ENCODE peak calls at places on chromosomes 13 and 19, in five cellular contexts. B, U, H, Y and J are unnamed samples. For H3K4me1, the result is how much of the 10 kb centered on the place peaks cover.

GRCh38 chr19:8609210-8610040 is 1.1 kb downstream of the ADAMTS10 start:
- DNase-seq in B (no peak), U (peak), H (peak), Y (peak), J (peak)

GRCh38 chr19:49987159-49987698 is 26.3 kb upstream of the SIGLEC11 start:
- DNase-seq in B (peak), U (peak), H (peak), Y (no peak), J (peak)

GRCh38 chr13:56501750-56502149 is 639.0 kb upstream of the PRR20A start:
- DNase-seq in B (no peak), U (no peak), H (no peak), Y (no peak), J (no peak)

GRCh38 chr13:101552797-101553196 is 100.3 kb downstream of the ITGBL1 start:
- DNase-seq in B (peak), U (no peak), H (no peak), Y (no peak), J (no peak)

GRCh38 chr19:3095375-3096191 is 1.4 kb downstream of the GNA11 start:
- DNase-seq in B (peak), U (no peak), H (no peak), Y (no peak), J (no peak)

GRCh38 chr19:49614096-49614857 is 23.3 kb downstream of the PRR12 start:
- DNase-seq in B (peak), U (no peak), H (no peak), Y (no peak), J (no peak)

GRCh38 chr19:7748756-7749155 is 1.4 kb upstream of the CD209 start:
- DNase-seq in B (peak), U (no peak), H (no peak), Y (no peak), J (no peak)

GRCh38 chr19:40718774-40719391 is 2.0 kb downstream of the ITPKC start:
- DNase-seq in B (peak), U (peak), H (peak), Y (no peak), J (peak)

GRCh38 chr19:34428549-34429285 is 536 bp downstream of the UBA2 start:
- DNase-seq in B (peak), U (peak), H (peak), Y (peak), J (peak)

GRCh38 chr13:62710766-62711165 is 1295.1 kb upstream of the PCDH20 start:
- DNase-seq in B (no peak), U (no peak), H (no peak), Y (no peak), J (no peak)

GRCh38 chr13:85277753-85278152 is 521.5 kb downstream of the SLITRK6 start:
- DNase-seq in B (no peak), U (no peak), H (no peak), Y (no peak), J (no peak)

GRCh38 chr13:23778879-23779278 is 110.3 kb downstream of the MIPEP start:
- DNase-seq in B (peak), U (no peak), H (no peak), Y (no peak), J (no peak)

GRCh38 chr13:30751183-30751933 is 16.0 kb downstream of the ALOX5AP start:
- DNase-seq in B (no peak), U (no peak), H (no peak), Y (no peak), J (no peak)

GRCh38 chr13:99981115-99982020 is at the start of gene ZIC2:
- DNase-seq in B (peak), U (no peak), H (no peak), Y (peak), J (no peak)
- H3K27ac ChIP-seq in B (no peak), U (no peak), H (no peak), Y (no peak), J (no peak)

GRCh38 chr19:14127176-14127575 is 9.2 kb downstream of the ASF1B start:
- DNase-seq in B (no peak), U (peak), H (no peak), Y (no peak), J (peak)

GRCh38 chr19:14122924-14123323 is 5.4 kb upstream of the PRKACA start:
- DNase-seq in B (no peak), U (no peak), H (no peak), Y (no peak), J (no peak)

GRCh38 chr19:14127929-14128509 is 8.4 kb downstream of the ASF1B start:
- DNase-seq in B (no peak), U (peak), H (no peak), Y (no peak), J (no peak)
- H3K4me1 ChIP-seq in B (under half), U (under half), H (under half), Y (under half), J (under half)

DNA sequence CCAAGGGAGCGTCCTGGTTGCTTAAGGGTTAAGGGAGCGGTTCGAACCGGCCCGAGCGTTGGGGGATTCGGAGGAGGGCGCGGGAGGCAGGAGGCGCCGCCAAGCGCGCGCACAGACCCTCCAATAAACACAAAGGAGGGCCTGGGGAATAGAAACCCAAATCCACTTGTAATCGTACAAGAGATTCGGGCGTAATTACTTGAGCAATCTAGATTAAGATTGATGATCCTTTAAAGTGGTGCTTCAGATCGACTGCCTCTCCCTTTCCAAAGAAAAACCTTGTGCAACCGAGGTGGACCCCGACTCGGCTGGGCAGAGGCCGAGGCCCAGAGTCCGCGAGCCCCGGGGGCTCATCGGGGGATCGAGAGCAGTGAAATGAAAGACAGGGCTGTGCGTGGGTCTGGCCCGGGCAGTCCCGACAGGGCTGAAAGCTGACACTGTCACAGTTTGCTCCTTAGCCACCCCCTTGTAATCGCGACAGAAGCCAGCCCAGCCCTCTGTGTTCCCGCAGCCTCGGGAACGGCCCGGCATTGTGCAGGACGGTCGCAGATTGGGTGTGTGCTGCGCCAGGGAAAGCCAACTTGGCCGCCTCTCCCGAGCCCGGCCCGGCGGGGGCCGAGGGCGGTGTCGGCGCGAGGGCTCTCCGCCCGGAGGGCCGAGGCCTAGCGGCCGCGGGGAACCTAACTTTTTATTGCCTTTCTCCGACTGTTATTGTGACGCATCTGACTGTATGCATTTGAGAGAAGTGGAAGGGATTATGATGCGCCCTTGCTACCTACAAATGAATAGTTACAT is 5.6 kb downstream of the MAB21L1 start:
- DNase-seq in B (no peak), U (no peak), H (peak), Y (peak), J (peak)
- TF ChIP-seq CTCF in B (no peak), U (no peak), H (no peak), Y (no peak), J (peak)

DNA sequence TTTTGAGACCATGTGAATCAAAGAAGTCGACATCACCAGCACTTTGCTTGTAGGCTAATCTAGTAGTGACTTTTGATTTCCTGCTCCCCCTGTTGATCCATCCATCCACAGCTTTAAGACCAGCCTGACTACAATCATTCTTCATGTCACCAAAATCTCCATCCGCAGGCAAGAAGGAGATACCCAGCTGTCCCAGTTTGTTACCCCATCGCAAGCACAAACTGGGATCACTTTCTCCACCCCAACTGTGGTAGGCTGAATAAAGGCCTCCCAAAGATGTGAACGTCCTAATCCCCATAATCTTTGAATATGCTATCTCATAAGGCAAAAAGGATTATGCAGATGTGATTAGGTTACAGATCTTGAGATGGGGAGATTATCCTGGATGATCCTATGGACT is 202.1 kb downstream of the ENOX1 start:
- DNase-seq in B (no peak), U (no peak), H (no peak), Y (no peak), J (no peak)
- H3K27ac ChIP-seq in B (no peak), U (no peak), H (no peak), Y (no peak), J (no peak)

DNA sequence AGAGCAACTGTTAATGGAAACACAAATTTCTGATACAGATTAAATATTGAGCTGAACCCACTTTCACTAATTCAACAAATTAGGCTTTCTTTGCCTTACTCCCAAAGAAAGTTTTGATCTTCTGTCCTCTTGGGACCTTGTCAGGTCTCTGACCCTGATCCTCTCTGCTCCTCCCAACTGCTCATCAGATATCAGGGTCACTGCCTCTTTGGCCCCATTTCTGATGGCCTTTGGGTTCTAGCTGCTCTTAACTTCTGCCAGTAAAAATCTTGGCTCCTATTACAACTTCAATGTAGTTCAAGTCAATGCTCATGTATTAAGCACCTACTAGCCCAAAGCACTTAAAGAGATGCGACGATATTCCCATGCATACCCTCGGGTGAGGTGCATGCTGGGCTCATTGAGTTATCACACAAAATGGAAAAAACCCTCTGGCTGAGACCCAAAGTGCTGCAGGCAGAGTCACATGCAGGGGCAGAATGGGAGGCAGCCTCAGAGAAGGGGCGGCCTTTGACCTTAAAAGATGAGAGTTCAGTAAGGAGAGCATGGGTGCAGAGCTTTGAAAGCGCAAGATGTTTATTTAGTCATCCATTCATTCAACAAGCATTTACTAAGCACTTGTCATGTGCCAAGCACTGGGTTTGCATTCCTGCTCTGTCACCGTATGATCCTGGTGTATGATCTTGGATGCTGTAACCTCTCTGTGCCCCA is 183.4 kb downstream of the USP12 start:
- DNase-seq in B (no peak), U (no peak), H (no peak), Y (no peak), J (no peak)
- H3K4me1 ChIP-seq in B (under half), U (under half), H (under half), Y (under half), J (under half)

DNA sequence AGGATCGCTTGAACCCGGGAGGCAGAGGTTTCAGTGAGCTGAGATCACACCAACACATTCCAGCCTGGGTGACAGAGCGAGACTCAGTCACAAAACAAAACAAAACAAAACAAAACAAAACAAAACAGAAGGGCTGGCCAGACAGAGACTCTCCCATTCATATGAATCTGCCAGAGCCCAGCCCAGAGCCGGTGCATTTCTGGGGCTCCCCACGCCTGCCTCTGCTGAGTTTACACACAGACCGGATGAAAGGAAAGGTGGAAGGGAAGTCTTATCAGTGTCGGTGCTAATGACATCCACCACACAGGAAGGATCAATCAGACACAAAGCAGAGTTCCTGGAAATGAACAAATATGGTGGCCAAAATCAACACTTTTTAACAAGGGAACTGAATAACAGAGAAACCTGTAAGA is 6.8 kb downstream of the TRAPPC6A start:
- DNase-seq in B (no peak), U (no peak), H (no peak), Y (no peak), J (no peak)
- TF ChIP-seq CTCF in B (no peak), U (no peak), H (no peak), Y (no peak), J (no peak)

DNA sequence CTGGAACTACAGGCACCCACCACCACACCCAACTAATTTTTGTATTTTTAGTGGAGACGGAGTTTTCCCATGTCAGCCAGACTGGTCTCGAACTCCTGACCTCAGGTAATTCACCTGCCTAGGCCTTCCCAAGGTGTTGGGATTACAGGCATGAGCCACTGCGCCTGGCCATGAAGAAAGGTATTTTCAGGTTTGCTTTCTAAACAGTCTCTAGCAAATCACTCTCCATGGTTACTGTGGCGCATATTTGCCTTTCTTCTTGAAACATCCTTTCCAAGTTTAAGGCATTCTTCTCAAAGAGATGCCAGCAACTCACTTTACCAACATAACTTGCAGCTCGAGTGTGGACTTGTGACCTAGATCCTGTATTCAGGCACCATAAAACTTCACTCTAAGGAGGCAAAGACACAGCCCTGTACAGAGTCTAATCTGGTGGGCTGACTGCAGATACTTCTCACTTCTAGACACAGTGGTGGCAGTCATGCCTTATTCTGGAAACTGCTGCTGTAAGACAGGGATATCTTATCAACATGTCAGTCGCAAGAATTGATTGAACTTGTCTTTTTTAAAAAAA is 461.4 kb upstream of the TSHZ3 start:
- DNase-seq in B (no peak), U (no peak), H (no peak), Y (no peak), J (no peak)
- H3K27ac ChIP-seq in B (no peak), U (no peak), H (no peak), Y (no peak), J (no peak)

DNA sequence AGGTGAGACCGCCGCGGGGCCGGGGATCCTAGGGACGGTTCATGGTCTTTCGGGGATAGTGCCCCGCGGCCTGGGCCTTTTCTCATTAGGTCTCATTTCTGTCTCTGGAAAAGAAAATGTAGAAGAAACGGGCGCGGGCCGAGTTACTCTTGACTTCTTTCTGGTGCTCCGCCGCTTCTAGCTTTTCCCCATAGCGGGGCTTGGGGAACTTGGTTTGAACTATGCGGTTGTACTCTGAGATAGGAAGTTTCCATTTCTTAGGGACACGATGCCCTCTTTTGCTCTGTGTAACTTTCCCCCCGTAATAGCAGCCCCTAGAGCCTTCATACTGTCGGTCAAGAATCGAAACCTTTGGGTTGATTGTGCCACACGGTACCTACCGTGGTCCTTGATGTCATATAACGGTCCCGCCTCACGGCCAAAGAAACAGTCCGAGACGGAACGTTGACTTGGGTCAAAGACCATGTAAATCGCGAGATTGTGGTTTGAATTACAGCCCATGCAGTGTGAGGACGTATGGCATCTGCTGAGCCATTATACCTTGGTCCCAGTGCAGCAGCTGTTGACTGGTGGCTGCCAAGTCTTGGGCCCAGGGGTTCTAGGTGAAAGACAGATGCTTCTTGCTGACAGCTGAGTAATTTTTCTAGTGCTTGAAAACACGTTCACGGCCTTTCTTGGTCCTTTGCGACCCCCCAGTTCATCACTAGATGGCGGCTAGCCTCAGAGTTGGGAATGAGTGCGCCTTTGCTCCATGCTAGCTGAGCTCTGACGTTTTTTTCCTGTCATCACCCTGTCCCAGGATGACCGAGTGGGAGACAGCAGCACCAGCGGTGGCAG is 487 bp downstream of the RPS5 start:
- DNase-seq in B (no peak), U (no peak), H (no peak), Y (peak), J (no peak)
- H3K4me1 ChIP-seq in B (under half), U (under half), H (under half), Y (under half), J (under half)

DNA sequence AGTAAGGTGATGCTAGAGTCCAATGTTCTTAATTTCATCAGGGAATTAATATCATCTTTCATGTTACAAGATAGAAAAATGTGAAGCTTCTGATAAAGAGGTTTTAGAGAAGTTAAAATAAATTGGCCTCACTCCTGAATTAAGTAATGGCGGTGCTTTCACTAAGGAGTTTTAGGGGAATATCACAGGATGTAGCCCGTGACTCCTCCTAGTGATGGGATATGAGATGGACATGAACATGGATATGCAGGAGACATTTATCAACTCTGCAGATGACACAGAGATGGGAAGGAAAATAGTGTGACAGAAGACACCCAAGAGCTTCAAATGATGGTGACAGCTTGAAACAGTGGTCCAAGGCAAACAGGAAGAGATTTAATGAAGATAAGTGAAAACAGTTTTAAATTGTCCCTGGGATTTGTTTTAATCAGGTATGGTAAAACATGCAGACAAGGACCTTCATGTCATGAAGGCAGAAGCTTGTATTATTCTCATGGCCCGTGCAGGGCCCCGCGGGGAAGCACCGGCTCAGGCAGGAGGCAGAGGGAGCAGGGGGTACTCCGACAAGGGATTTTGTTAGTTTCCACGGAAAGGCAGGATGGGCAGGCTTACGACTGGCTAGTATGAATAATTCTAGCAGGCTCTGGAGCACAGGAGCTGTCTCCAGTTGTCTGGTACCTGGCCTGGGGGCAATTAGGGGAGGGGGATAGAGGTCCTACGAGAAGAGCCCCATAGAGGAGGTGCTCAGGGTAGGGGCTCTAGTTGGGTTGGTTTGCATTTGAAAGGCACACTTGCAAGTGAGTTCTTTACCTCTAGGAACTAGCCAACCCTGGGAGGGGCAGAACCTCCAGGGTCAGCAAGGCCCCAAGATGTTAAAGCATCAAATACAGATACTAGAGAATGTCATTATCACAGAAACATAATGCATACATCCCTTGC is 38.7 kb upstream of the FARP1 start:
- DNase-seq in B (peak), U (no peak), H (no peak), Y (peak), J (no peak)
- TF ChIP-seq CTCF in B (peak), U (no peak), H (no peak), Y (peak), J (no peak)